ENCODE peak calls at places on chromosomes 6 and 20, in five cellular contexts. One of them, this sample, is unnamed.

GRCh38 chr20:3358676-3359340 is 48.7 kb downstream of the DNAAF9 start:
- DNase-seq in trophoblast cell: peak
- DNase-seq in H1: no peak
- DNase-seq in neuronal stem cell: no peak
- DNase-seq in IMR-90: no peak
- DNase-seq in this sample: no peak

GRCh38 chr20:63702036-63702665 is 5.6 kb downstream of the ARFRP1 start:
- DNase-seq in trophoblast cell: no peak
- DNase-seq in H1: no peak
- DNase-seq in neuronal stem cell: no peak
- DNase-seq in IMR-90: no peak
- DNase-seq in this sample: no peak

GRCh38 chr6:109446072-109446471 is 5.5 kb downstream of the SMPD2 start:
- DNase-seq in trophoblast cell: no peak
- DNase-seq in IMR-90: no peak
- DNase-seq in H1: no peak
- DNase-seq in neuronal stem cell: no peak
- DNase-seq in this sample: no peak

GRCh38 chr6:10521104-10521808 is at the start of gene GCNT2:
- DNase-seq in neuronal stem cell: no peak
- DNase-seq in H1: peak
- DNase-seq in trophoblast cell: peak
- DNase-seq in IMR-90: peak
- DNase-seq in this sample: peak

GRCh38 chr6:16950825-16951495 is 150.9 kb upstream of the STMND1 start:
- DNase-seq in neuronal stem cell: no peak
- DNase-seq in H1: no peak
- DNase-seq in trophoblast cell: no peak
- DNase-seq in IMR-90: no peak
- DNase-seq in this sample: no peak

GRCh38 chr20:16167423-16167822 is 405.8 kb downstream of the KIF16B start:
- DNase-seq in H1: no peak
- DNase-seq in IMR-90: no peak
- DNase-seq in neuronal stem cell: no peak
- DNase-seq in trophoblast cell: no peak
- DNase-seq in this sample: no peak

GRCh38 chr6:148440877-148441453 is 98.3 kb downstream of the SASH1 start:
- DNase-seq in neuronal stem cell: no peak
- DNase-seq in trophoblast cell: peak
- DNase-seq in H1: no peak
- DNase-seq in IMR-90: peak
- DNase-seq in this sample: peak

GRCh38 chr6:134642217-134642616 is 307.7 kb downstream of the ALDH8A1 start:
- DNase-seq in IMR-90: peak
- DNase-seq in neuronal stem cell: no peak
- DNase-seq in H1: no peak
- DNase-seq in trophoblast cell: no peak
- DNase-seq in this sample: peak

GRCh38 chr6:158715330-158716311 is 65.8 kb downstream of the SYTL3 start:
- DNase-seq in IMR-90: no peak
- DNase-seq in neuronal stem cell: no peak
- DNase-seq in H1: no peak
- DNase-seq in trophoblast cell: no peak
- DNase-seq in this sample: peak

GRCh38 chr20:52838510-52839241 is 133.5 kb upstream of the TSHZ2 start:
- DNase-seq in neuronal stem cell: no peak
- DNase-seq in IMR-90: no peak
- DNase-seq in trophoblast cell: no peak
- DNase-seq in H1: no peak
- DNase-seq in this sample: no peak

GRCh38 chr6:1624071-1624847 is 14.5 kb downstream of the FOXC1 start:
- DNase-seq in trophoblast cell: no peak
- DNase-seq in IMR-90: no peak
- DNase-seq in H1: no peak
- DNase-seq in neuronal stem cell: no peak
- DNase-seq in this sample: no peak

GRCh38 chr20:35005463-35005961 is 49.8 kb downstream of the MYH7B start:
- DNase-seq in trophoblast cell: no peak
- DNase-seq in H1: no peak
- DNase-seq in neuronal stem cell: no peak
- DNase-seq in IMR-90: no peak
- DNase-seq in this sample: no peak

GRCh38 chr6:110612298-110612697 is 135.9 kb upstream of the SLC22A16 start:
- DNase-seq in IMR-90: no peak
- DNase-seq in neuronal stem cell: no peak
- DNase-seq in trophoblast cell: no peak
- DNase-seq in H1: no peak
- DNase-seq in this sample: no peak

GRCh38 chr6:77467038-77467437 is 3.7 kb upstream of the HTR1B start:
- DNase-seq in trophoblast cell: peak
- DNase-seq in H1: no peak
- DNase-seq in IMR-90: peak
- DNase-seq in neuronal stem cell: no peak
- DNase-seq in this sample: peak

GRCh38 chr6:126826315-126826714 is 292.2 kb upstream of the RSPO3 start:
- DNase-seq in H1: no peak
- DNase-seq in trophoblast cell: no peak
- DNase-seq in IMR-90: peak
- DNase-seq in neuronal stem cell: no peak
- DNase-seq in this sample: no peak

GRCh38 chr6:89260310-89260709 is 43.2 kb upstream of the GABRR1 start:
- DNase-seq in trophoblast cell: no peak
- DNase-seq in IMR-90: no peak
- DNase-seq in H1: no peak
- DNase-seq in neuronal stem cell: no peak
- DNase-seq in this sample: no peak

GRCh38 chr20:33915726-33916331 is 77.9 kb upstream of the RALY start:
- DNase-seq in trophoblast cell: peak
- DNase-seq in H1: no peak
- DNase-seq in IMR-90: no peak
- DNase-seq in neuronal stem cell: no peak
- DNase-seq in this sample: no peak

GRCh38 chr6:13272131-13273046 is 55.9 kb downstream of the TBC1D7 start:
- DNase-seq in trophoblast cell: peak
- DNase-seq in H1: no peak
- DNase-seq in IMR-90: no peak
- DNase-seq in neuronal stem cell: no peak
- DNase-seq in this sample: no peak

GRCh38 chr6:4055420-4056041 is 23.4 kb downstream of the FAM217A start:
- DNase-seq in IMR-90: peak
- DNase-seq in neuronal stem cell: no peak
- DNase-seq in H1: no peak
- DNase-seq in trophoblast cell: peak
- DNase-seq in this sample: peak

GRCh38 chr6:13590574-13591153 is 16.3 kb downstream of the SIRT5 start:
- DNase-seq in trophoblast cell: no peak
- DNase-seq in neuronal stem cell: no peak
- DNase-seq in IMR-90: no peak
- DNase-seq in H1: no peak
- DNase-seq in this sample: no peak

GRCh38 chr20:5000263-5001173 is 792 bp downstream of the SLC23A2 start:
- DNase-seq in neuronal stem cell: no peak
- DNase-seq in trophoblast cell: peak
- DNase-seq in IMR-90: peak
- DNase-seq in H1: no peak
- DNase-seq in this sample: peak

GRCh38 chr6:146543211-146543939 is at the start of gene RAB32:
- DNase-seq in trophoblast cell: peak
- DNase-seq in neuronal stem cell: peak
- DNase-seq in H1: peak
- DNase-seq in IMR-90: peak
- DNase-seq in this sample: peak

GRCh38 chr20:40276291-40276690 is 412.7 kb downstream of the MAFB start:
- DNase-seq in IMR-90: no peak
- DNase-seq in neuronal stem cell: no peak
- DNase-seq in H1: no peak
- DNase-seq in trophoblast cell: no peak
- DNase-seq in this sample: no peak

GRCh38 chr6:63418741-63419140 is 99.0 kb upstream of the LGSN start:
- DNase-seq in neuronal stem cell: no peak
- DNase-seq in H1: no peak
- DNase-seq in trophoblast cell: no peak
- DNase-seq in IMR-90: no peak
- DNase-seq in this sample: no peak

DNA sequence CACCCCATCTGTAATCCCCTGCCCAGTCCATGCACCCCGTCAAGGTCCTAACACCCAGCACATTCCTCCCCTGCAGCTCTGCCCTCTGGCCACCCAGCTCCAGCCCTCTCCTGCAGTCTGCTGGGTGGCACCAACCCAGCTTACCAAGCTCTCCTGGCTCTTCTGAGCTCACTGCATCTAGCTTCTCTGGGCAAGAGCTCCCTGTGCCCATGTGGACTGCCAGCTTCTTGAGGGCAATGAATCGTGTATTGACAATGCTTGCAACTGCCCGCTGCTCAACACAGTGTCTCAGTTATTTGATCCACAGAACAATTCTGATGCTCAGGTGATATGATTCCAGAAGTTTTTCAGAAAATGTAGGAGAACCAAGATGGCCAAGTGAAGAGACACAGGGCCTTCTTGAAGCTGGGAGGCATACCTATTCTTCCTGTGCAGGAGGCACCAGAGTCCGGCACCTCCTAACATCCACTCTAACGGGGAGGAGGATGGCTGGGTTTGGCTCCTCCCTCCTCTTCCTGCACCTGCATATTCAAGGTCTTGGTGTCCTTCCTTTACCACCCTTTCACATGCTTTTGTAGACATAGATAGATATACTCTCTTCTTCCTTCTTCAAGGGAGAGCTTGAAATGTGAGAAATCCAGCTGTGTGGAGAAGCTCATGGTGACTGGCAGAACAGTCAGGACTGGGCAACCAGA is 85.6 kb downstream of the TRERF1 start:
- DNase-seq in neuronal stem cell: no peak
- DNase-seq in trophoblast cell: no peak
- DNase-seq in IMR-90: no peak
- DNase-seq in H1: no peak
- DNase-seq in this sample: no peak
- H3K4me3 ChIP-seq in neuronal stem cell: no peak
- H3K4me3 ChIP-seq in trophoblast cell: no peak
- H3K4me3 ChIP-seq in IMR-90: no peak
- H3K4me3 ChIP-seq in H1: no peak
- H3K4me3 ChIP-seq in this sample: no peak

DNA sequence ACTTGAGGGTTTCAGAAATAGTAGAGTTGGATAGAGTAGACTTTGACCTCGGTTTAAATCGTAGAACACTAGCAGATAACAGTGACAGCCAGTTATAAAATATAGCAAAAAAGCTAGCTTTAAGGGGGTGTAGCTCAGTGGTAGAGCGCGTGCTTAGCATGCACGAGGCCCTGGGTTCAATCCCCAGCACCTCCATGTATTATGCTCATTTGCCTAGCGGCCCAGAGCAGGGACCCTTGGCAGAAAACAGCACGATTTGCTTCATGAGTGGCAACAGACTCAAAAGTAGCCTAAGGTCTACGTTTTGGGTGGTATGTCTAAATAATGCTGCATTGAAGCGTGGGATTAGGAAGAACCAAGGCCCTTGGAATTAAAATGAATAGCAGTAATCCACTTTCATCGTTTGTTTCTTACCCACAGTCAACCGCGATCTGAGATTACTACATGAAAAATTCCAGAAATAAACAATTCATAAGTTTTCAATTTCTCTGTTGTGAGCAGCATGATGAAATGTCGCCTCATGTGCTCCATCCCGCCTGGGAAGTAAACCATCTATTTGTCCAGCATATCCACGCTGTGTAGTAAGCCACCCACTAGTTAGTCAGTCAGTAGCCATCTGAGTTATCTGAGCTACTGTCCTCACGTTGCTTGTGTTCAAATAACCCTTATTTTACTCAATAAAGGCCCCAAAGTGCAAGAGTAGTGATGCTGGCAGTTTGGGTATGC is 184.9 kb downstream of the GPX5 start:
- DNase-seq in IMR-90: peak
- DNase-seq in neuronal stem cell: no peak
- DNase-seq in H1: peak
- DNase-seq in trophoblast cell: peak
- DNase-seq in this sample: peak
- H2BK120ac ChIP-seq in IMR-90: no peak
- H2BK120ac ChIP-seq in neuronal stem cell: no peak
- H2BK120ac ChIP-seq in H1: no peak
- H2BK120ac ChIP-seq in trophoblast cell: no peak
- H2BK120ac ChIP-seq in this sample: no peak

GRCh38 chr6:105305521-105305920 is 97.4 kb downstream of the PREP start:
- DNase-seq in trophoblast cell: no peak
- DNase-seq in IMR-90: no peak
- DNase-seq in neuronal stem cell: no peak
- DNase-seq in H1: no peak
- DNase-seq in this sample: no peak

GRCh38 chr6:105310947-105311346 is 91.9 kb downstream of the PREP start:
- DNase-seq in IMR-90: no peak
- DNase-seq in neuronal stem cell: no peak
- DNase-seq in H1: no peak
- DNase-seq in trophoblast cell: no peak
- DNase-seq in this sample: no peak

GRCh38 chr6:105308840-105309239 is 94.0 kb downstream of the PREP start:
- DNase-seq in neuronal stem cell: no peak
- DNase-seq in H1: no peak
- DNase-seq in IMR-90: no peak
- DNase-seq in trophoblast cell: no peak
- DNase-seq in this sample: no peak

DNA sequence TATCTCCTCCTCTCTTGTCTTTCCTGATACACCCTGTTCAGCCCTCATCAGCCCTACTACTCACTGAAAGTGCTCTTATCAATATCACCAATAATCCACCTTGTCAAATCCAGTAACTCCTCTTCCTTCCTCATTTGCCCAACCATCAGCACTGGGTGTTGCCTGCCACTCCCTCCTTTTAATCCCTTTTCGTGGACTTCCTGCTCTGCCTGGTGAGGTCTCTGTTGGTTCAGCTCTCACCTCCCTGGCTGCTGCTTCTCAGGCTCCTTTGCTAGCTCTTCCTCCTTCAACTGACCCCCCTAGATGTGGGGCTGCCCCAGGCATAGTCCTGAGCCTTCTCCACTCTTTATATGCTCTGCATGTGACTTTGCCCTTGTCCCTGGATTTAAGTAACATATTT is 92.5 kb downstream of the PREP start:
- DNase-seq in trophoblast cell: no peak
- DNase-seq in IMR-90: no peak
- DNase-seq in H1: no peak
- DNase-seq in neuronal stem cell: no peak
- DNase-seq in this sample: no peak
- H4K91ac ChIP-seq in trophoblast cell: no peak
- H4K91ac ChIP-seq in IMR-90: no peak
- H4K91ac ChIP-seq in H1: no peak
- H4K91ac ChIP-seq in neuronal stem cell: no peak
- H4K91ac ChIP-seq in this sample: no peak

GRCh38 chr6:31971279-31971992 is 502 bp downstream of the DXO start:
- DNase-seq in IMR-90: no peak
- DNase-seq in neuronal stem cell: no peak
- DNase-seq in trophoblast cell: no peak
- DNase-seq in H1: no peak
- DNase-seq in this sample: no peak
- H3K4me3 ChIP-seq in IMR-90: peak
- H3K4me3 ChIP-seq in neuronal stem cell: peak
- H3K4me3 ChIP-seq in trophoblast cell: peak
- H3K4me3 ChIP-seq in H1: peak
- H3K4me3 ChIP-seq in this sample: peak